ENCODE peak calls at places on chromosomes 4 and X, in six cellular contexts. E is AG04449, T is neural crest cell, I is fibroblast of lung, H is WTC11, J is choroid plexus epithelial cell. R is an unnamed sample.

GRCh38 chr4:146930673-146931072 is 15.0 kb downstream of the TTC29 start:
- DNase-seq in E (no peak), T (no peak), I (no peak), H (no peak), J (no peak), R (no peak)

GRCh38 chr4:103306870-103307345 is 108.8 kb upstream of the CENPE start:
- DNase-seq in E (no peak), T (peak), I (no peak), H (no peak), J (peak), R (no peak)

GRCh38 chr4:110005461-110006056 is 92.9 kb downstream of the EGF start:
- DNase-seq in E (peak), T (no peak), I (peak), H (no peak), J (peak), R (no peak)

GRCh38 chrX:13483773-13484172 is 85.6 kb upstream of the EGFL6 start:
- DNase-seq in E (no peak), T (no peak), I (no peak), H (no peak), J (no peak), R (no peak)

GRCh38 chr4:82629238-82630000 is 67.6 kb upstream of the TMEM150C start:
- DNase-seq in E (peak), T (no peak), I (no peak), H (no peak), J (peak), R (no peak)

GRCh38 chr4:40687676-40688389 is 58.2 kb upstream of the RBM47 start:
- DNase-seq in E (no peak), T (no peak), I (peak), H (no peak), J (peak), R (no peak)

GRCh38 chr4:113157086-113157857 is 107.8 kb downstream of the ANK2 start:
- DNase-seq in E (no peak), T (no peak), I (no peak), H (no peak), J (no peak), R (no peak)

GRCh38 chrX:9473708-9474107 is 8.8 kb downstream of the TBL1X start:
- DNase-seq in E (no peak), T (no peak), I (no peak), H (no peak), J (no peak), R (no peak)

GRCh38 chr4:176376032-176376614 is 56.4 kb downstream of the SPCS3 start:
- DNase-seq in E (no peak), T (no peak), I (peak), H (no peak), J (peak), R (no peak)

GRCh38 chrX:108160309-108160708 is 68.7 kb downstream of the ATG4A start:
- DNase-seq in E (no peak), T (no peak), I (no peak), H (no peak), J (no peak), R (no peak)

GRCh38 chrX:134374910-134375309 is 85.1 kb upstream of the HPRT1 start:
- DNase-seq in E (no peak), T (no peak), I (no peak), H (no peak), J (peak), R (no peak)

GRCh38 chr4:58063761-58064160 is 953.6 kb upstream of the IGFBP7 start:
- DNase-seq in E (no peak), T (no peak), I (no peak), H (no peak), J (no peak), R (no peak)

GRCh38 chrX:69085826-69086225 is 79.4 kb downstream of the PJA1 start:
- DNase-seq in E (no peak), T (no peak), I (no peak), H (no peak), J (no peak), R (no peak)

GRCh38 chrX:2500681-2501151 is at the start of the genes DHRSX and ZBED1:
- DNase-seq in E (no peak), T (peak), I (peak), H (peak), J (no peak), R (peak)

GRCh38 chr4:2104556-2105345 is 45.6 kb downstream of the NAT8L start:
- DNase-seq in E (no peak), T (no peak), I (no peak), H (no peak), J (no peak), R (no peak)

GRCh38 chr4:128538111-128538882 is 250.7 kb upstream of the PGRMC2 start:
- DNase-seq in E (no peak), T (no peak), I (no peak), H (no peak), J (no peak), R (no peak)

GRCh38 chr4:37476691-37477090 is 209.5 kb downstream of the RELL1 start:
- DNase-seq in E (no peak), T (no peak), I (no peak), H (no peak), J (no peak), R (no peak)

GRCh38 chr4:121597346-121597934 is 99.3 kb downstream of the ANXA5 start:
- DNase-seq in E (no peak), T (no peak), I (no peak), H (no peak), J (peak), R (no peak)

GRCh38 chr4:26238782-26239647 is 81.8 kb upstream of the RBPJ start:
- DNase-seq in E (no peak), T (peak), I (peak), H (no peak), J (peak), R (no peak)

GRCh38 chrX:120358687-120359086 is 3.2 kb upstream of the ATP1B4 start:
- DNase-seq in E (no peak), T (no peak), I (no peak), H (no peak), J (no peak), R (no peak)

GRCh38 chr4:100106982-100107381 is 83.3 kb downstream of the DDIT4L start:
- DNase-seq in E (no peak), T (no peak), I (no peak), H (no peak), J (no peak), R (no peak)

GRCh38 chr4:126697748-126698147 is 935.0 kb upstream of the INTU start:
- DNase-seq in E (peak), T (no peak), I (peak), H (no peak), J (no peak), R (no peak)

GRCh38 chr4:15438939-15439524 is 11.2 kb downstream of the C1QTNF7 start:
- DNase-seq in E (no peak), T (no peak), I (peak), H (no peak), J (peak), R (no peak)

GRCh38 chrX:14266702-14267101 is 237.0 kb upstream of the GEMIN8 start:
- DNase-seq in E (no peak), T (no peak), I (no peak), H (no peak), J (no peak), R (no peak)

GRCh38 chr4:84939111-84939510 is 27.4 kb downstream of the WDFY3 start:
- DNase-seq in E (no peak), T (no peak), I (no peak), H (no peak), J (no peak), R (no peak)

GRCh38 chrX:22012051-22012450 is 20.1 kb upstream of the PHEX start:
- DNase-seq in E (no peak), T (no peak), I (no peak), H (no peak), J (peak), R (no peak)

GRCh38 chr4:176053785-176054184 is 11.9 kb upstream of the WDR17 start:
- DNase-seq in E (no peak), T (no peak), I (peak), H (no peak), J (no peak), R (no peak)

GRCh38 chrX:118215346-118215745 is 98.7 kb upstream of the KLHL13 start:
- DNase-seq in E (no peak), T (no peak), I (no peak), H (no peak), J (no peak), R (no peak)

GRCh38 chr4:161936625-161937133 is 227.1 kb downstream of the FSTL5 start:
- DNase-seq in E (peak), T (no peak), I (peak), H (no peak), J (peak), R (no peak)

GRCh38 chrX:154607370-154607769 is 11.7 kb downstream of the CTAG1B start:
- DNase-seq in E (no peak), T (no peak), I (no peak), H (no peak), J (no peak), R (no peak)

GRCh38 chr4:77418333-77418732 is 187.3 kb upstream of the CXCL13 start:
- DNase-seq in E (no peak), T (no peak), I (no peak), H (no peak), J (peak), R (no peak)

GRCh38 chr4:190121759-190122158 is 51.8 kb upstream of the DUX4 start:
- DNase-seq in E (no peak), T (no peak), I (no peak), H (no peak), J (no peak), R (no peak)

GRCh38 chrX:84189125-84189524 is 1.1 kb upstream of the RPS6KA6 start:
- DNase-seq in E (no peak), T (no peak), I (no peak), H (no peak), J (no peak), R (no peak)

GRCh38 chrX:84186603-84187358 is 1.2 kb downstream of the RPS6KA6 start:
- DNase-seq in E (no peak), T (no peak), I (peak), H (peak), J (peak), R (no peak)

GRCh38 chrX:84192006-84192405 is 4.0 kb upstream of the RPS6KA6 start:
- DNase-seq in E (no peak), T (no peak), I (no peak), H (no peak), J (no peak), R (no peak)

GRCh38 chrX:84187501-84188319 is at the start of gene RPS6KA6:
- DNase-seq in E (no peak), T (peak), I (peak), H (peak), J (peak), R (peak)

GRCh38 chrX:84188320-84188834 is 378 bp upstream of the RPS6KA6 start:
- DNase-seq in E (no peak), T (peak), I (peak), H (peak), J (peak), R (peak)
- TF ChIP-seq CTCF in E (no peak), T (no peak), I (no peak), H (no peak), J (no peak), R (no peak)

GRCh38 chr4:86816463-86817107 is 32.6 kb downstream of the SLC10A6 start:
- DNase-seq in E (no peak), T (no peak), I (peak), H (no peak), J (peak), R (no peak)
- TF ChIP-seq CTCF in E (no peak), T (no peak), I (no peak), H (no peak), J (no peak), R (no peak)

DNA sequence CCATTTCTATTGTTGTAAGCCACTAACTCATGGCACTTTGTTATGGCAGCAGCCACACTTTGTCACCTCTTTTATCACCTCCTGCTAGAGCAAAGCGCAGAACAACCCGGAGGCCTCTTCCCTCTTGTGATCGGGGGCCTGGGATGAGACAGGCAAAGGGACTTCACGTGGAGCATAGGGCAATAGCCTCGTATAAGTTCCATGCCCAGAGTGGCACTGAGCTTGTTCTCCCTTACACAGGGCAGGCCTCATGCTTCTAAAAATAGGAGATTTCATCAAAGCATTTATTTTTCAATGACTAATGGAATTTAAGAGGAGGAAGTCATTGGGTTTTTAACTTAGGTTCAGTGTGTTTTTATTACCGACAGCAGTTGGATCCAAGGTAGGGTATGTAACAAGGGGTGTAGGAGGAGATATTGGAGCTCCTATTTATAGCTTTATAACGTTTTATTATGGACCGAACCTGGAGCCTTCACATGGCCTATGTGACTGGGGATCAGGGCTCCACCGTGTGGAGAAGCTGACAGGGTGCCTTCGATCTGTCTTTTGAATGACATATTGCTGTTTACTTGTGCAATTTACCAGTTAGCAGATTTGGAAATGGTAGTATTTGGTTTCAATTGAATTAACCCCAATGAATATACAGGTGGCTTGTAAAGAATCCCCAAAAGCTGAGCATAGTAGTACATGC is 93.8 kb downstream of the SLC2A9 start:
- DNase-seq in E (no peak), T (no peak), I (no peak), H (no peak), J (no peak), R (no peak)
- TF ChIP-seq CTCF in E (no peak), T (no peak), I (no peak), H (no peak), J (peak), R (no peak)

DNA sequence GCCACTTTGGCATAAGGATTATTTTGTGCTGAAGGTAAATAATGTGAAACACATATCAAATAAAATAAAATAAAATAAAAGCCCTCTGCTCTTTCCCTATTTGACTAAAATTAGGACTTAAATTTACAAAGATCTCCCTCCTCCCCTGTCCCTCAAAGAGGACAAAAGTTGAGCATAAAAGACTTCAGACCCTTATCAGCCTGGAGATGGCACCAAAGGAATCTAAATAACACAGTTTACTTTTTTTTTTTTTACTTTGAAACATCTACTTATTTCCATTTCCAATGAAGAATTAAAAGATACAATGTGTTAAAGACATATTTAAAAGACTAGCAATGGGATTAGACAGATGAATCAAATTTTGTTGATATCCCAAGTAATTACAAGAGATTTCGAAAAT is 89.7 kb downstream of the EPHA5 start:
- DNase-seq in E (no peak), T (no peak), I (no peak), H (no peak), J (peak), R (no peak)
- TF ChIP-seq CTCF in E (no peak), T (peak), I (no peak), H (no peak), J (peak), R (no peak)

R was measured in mesothelial cell of epicardium.